ENCODE peak calls at places on chromosomes 16 and 17, in seven cellular contexts. Y is ACHN, L is NCI-H1694 treated with DMSO at 0.1 percent for 48 hours, R is NCI-H2107, S is ovary, Q is tibial artery, T is EL. Z is an unnamed sample.

GRCh38 chr16:69555437-69555836 is 10.3 kb upstream of the NFAT5 start:
- DNase-seq in Y (no peak), L (no peak), R (no peak), S (no peak), Q (no peak), T (no peak), Z (no peak)

GRCh38 chr17:17535957-17536356 is 39.8 kb upstream of the RASD1 start:
- DNase-seq in Y (no peak), L (no peak), R (no peak), S (no peak), Q (peak), T (peak), Z (peak)

GRCh38 chr17:41489531-41489930 is at the start of gene KRT36:
- DNase-seq in Y (no peak), L (no peak), R (no peak), S (peak), Q (no peak), T (no peak), Z (no peak)

GRCh38 chr17:33896309-33896708 is 358.8 kb upstream of the CCL2 start:
- DNase-seq in Y (no peak), L (no peak), R (no peak), S (no peak), Q (no peak), T (no peak), Z (no peak)

GRCh38 chr17:28958820-28959455 is 7.6 kb upstream of the PHF12 start:
- DNase-seq in Y (no peak), L (no peak), R (no peak), S (peak), Q (no peak), T (no peak), Z (no peak)

GRCh38 chr16:22771551-22771950 is 42.4 kb upstream of the HS3ST2 start:
- DNase-seq in Y (no peak), L (no peak), R (no peak), S (no peak), Q (no peak), T (no peak), Z (no peak)

GRCh38 chr17:44164476-44164875 is 6.0 kb upstream of the ASB16 start:
- DNase-seq in Y (no peak), L (no peak), R (no peak), S (no peak), Q (no peak), T (no peak), Z (no peak)

GRCh38 chr17:37124074-37124824 is 175.5 kb downstream of the AATF start:
- DNase-seq in Y (no peak), L (no peak), R (no peak), S (no peak), Q (no peak), T (no peak), Z (no peak)

GRCh38 chr16:87304951-87305350 is 12.2 kb downstream of the C16orf95 start:
- DNase-seq in Y (no peak), L (no peak), R (no peak), S (no peak), Q (no peak), T (no peak), Z (no peak)

GRCh38 chr16:56792960-56793359 is 63.0 kb downstream of the NUP93 start:
- DNase-seq in Y (no peak), L (no peak), R (no peak), S (no peak), Q (no peak), T (no peak), Z (no peak)

GRCh38 chr16:80027007-80027965 is 426.7 kb upstream of the MAF start:
- DNase-seq in Y (peak), L (no peak), R (no peak), S (peak), Q (peak), T (peak), Z (peak)

GRCh38 chr16:80576343-80576912 is 35.6 kb downstream of the DYNLRB2 start:
- DNase-seq in Y (no peak), L (no peak), R (no peak), S (no peak), Q (no peak), T (no peak), Z (no peak)